ENCODE peak calls at places on chromosomes 4 and X, in four cellular contexts. B is GM06990, L is lower leg skin, D is dorsolateral prefrontal cortex. Y is an unnamed sample.

GRCh38 chr4:95522682-95523410 is 25.9 kb downstream of the UNC5C start:
- DNase-seq in B (no peak), L (no peak), D (no peak), Y (no peak)

GRCh38 chrX:31356501-31357263 is 284.8 kb upstream of the FTHL17 start:
- DNase-seq in B (no peak), L (no peak), D (no peak), Y (no peak)

GRCh38 chr4:121195649-121196048 is 31.5 kb upstream of the TNIP3 start:
- DNase-seq in B (no peak), L (no peak), D (no peak), Y (no peak)

GRCh38 chrX:154761977-154762528 is 611 bp upstream of the DKC1 start:
- DNase-seq in B (no peak), L (no peak), D (no peak), Y (no peak)

GRCh38 chrX:112961981-112962380 is 121.3 kb upstream of the AMOT start:
- DNase-seq in B (no peak), L (no peak), D (no peak), Y (no peak)

GRCh38 chr4:143358923-143359694 is 22.4 kb downstream of the GAB1 start:
- DNase-seq in B (no peak), L (peak), D (no peak), Y (peak)

GRCh38 chr4:37666625-37667071 is 19.5 kb downstream of the RELL1 start:
- DNase-seq in B (no peak), L (peak), D (no peak), Y (no peak)

GRCh38 chrX:70482300-70482699 is 37.7 kb downstream of the DLG3 start:
- DNase-seq in B (no peak), L (no peak), D (no peak), Y (no peak)

GRCh38 chrX:132958086-132958703 is at the start of gene HS6ST2:
- DNase-seq in B (peak), L (no peak), D (no peak), Y (no peak)

GRCh38 chr4:30757357-30757756 is 37.2 kb downstream of the PCDH7 start:
- DNase-seq in B (no peak), L (no peak), D (no peak), Y (no peak)

GRCh38 chrX:105477351-105477750 is 256.9 kb upstream of the TEX13A start:
- DNase-seq in B (no peak), L (no peak), D (no peak), Y (no peak)

GRCh38 chr4:3702551-3703221 is 63.5 kb upstream of the ADRA2C start:
- DNase-seq in B (no peak), L (no peak), D (peak), Y (no peak)

GRCh38 chr4:46999584-46999983 is 6.2 kb upstream of the GABRA4 start:
- DNase-seq in B (no peak), L (no peak), D (no peak), Y (no peak)

GRCh38 chr4:46993075-46994006 is at the start of gene GABRA4:
- DNase-seq in B (peak), L (no peak), D (peak), Y (no peak)

GRCh38 chr4:46992338-46992737 is 1.0 kb downstream of the GABRA4 start:
- DNase-seq in B (no peak), L (no peak), D (no peak), Y (no peak)

GRCh38 chr4:46994007-46994405 is 625 bp upstream of the GABRA4 start:
- DNase-seq in B (no peak), L (no peak), D (peak), Y (no peak)
- H3K4me3 ChIP-seq in B (peak), L (peak), D (peak), Y (peak)

DNA sequence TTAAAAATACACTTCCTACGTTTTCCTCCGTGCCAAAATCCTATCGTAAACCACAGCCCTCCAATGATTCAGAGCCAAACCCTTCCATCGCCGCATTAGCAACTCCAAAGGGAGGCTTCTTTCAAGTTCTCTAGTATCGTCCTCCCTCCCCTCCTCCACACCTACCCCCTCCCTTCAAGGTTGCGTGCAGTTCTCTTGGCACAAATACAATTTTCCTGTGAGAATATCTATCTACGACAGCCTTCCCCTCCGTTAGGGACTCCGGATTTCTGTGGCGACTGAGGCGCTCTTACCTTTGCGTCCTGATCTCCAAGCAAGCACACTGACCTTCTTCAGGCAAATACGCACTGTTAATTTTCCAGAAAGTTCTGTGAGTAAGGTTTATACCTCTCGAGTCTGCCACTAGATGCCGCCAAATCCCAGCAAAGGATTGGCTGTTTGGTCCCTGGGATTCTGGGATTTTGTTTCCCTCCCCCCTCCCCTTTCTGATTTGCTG is 1.2 kb upstream of the MORF4L2 start:
- DNase-seq in B (peak), L (peak), D (peak), Y (no peak)
- TF ChIP-seq CTCF in B (peak), L (no peak), D (peak), Y (peak)

GRCh38 chrX:153642313-153642654 is 4.7 kb upstream of the DUSP9 start:
- DNase-seq in B (no peak), L (no peak), D (no peak), Y (no peak)
- H3K4me3 ChIP-seq in B (no peak), L (no peak), D (peak), Y (no peak)

DNA sequence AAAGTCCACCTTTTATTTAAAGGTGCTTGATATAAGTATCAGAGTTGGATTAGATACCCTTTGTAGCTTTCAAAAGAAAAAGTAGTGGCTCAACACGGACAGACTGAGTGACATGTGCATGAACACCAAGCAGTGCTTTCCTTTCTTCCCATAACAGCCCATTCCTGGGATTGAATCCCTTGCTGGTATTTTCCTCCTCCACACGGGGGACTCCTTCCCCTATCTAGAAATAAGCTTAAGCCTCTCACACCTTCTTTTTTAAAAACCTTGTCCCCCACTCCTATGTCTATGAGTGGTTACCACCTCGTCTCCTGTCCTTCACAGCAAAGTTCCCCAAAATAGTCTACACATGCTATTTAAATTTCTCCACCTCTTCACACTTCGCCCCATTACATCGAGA is 5.1 kb downstream of the AP1S2 start:
- DNase-seq in B (no peak), L (no peak), D (no peak), Y (no peak)
- TF ChIP-seq CTCF in B (no peak), L (no peak), D (peak), Y (no peak)

DNA sequence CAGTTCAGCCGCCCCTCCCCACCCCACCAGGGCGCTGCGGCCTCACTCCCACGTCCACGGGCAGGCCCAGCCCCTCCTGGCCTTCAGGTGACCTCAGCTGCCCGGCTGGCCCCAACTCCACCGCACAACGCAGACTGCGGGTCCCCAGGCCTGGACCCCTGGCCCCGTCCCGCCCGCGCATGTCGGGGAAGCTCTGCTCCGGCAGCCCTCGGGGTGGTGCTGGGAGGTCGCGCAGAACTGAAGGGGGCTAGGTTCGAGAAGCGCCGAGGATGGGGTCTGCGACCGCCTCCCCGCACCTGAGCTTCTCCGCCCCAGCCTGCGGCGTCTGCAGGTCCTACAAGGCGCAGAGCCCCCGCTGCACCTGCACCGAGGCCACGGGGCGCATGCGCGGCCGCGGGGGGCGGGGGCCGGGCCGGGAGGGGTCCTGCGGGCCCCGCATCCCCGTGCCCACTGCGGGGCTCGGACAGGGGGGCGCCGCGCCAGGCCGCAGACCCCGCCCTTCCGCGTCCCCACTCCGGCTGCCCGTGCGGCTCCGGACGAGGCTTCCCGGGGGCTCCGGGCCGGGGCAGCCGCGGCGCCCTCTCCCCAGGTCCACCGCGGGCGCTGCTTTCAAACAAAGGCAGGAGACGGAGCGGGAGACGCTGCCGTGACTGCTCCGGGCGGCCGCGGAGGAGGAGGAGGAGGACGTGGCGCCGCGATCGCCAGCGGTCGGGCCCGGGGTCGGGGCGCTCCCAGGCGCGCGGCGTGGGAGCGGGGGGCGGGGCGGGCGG is 678 bp upstream of the NAT8L start:
- DNase-seq in B (no peak), L (no peak), D (peak), Y (no peak)
- H3K4me3 ChIP-seq in B (no peak), L (no peak), D (peak), Y (no peak)

GRCh38 chr4:76087007-76087769 is 12.7 kb downstream of the ART3 start:
- DNase-seq in B (no peak), L (peak), D (peak), Y (no peak)
- TF ChIP-seq CTCF in B (peak), L (no peak), D (peak), Y (peak)

GRCh38 chr4:163566257-163566656 is 71.8 kb downstream of the TMA16 start:
- DNase-seq in B (no peak), L (no peak), D (no peak), Y (no peak)

GRCh38 chr4:163568835-163569234 is 74.3 kb downstream of the TMA16 start:
- DNase-seq in B (no peak), L (no peak), D (no peak), Y (no peak)

GRCh38 chr4:163564221-163564720 is 69.8 kb downstream of the TMA16 start:
- DNase-seq in B (no peak), L (no peak), D (no peak), Y (no peak)

GRCh38 chr4:163562496-163562895 is 68.0 kb downstream of the TMA16 start:
- DNase-seq in B (no peak), L (no peak), D (no peak), Y (no peak)

DNA sequence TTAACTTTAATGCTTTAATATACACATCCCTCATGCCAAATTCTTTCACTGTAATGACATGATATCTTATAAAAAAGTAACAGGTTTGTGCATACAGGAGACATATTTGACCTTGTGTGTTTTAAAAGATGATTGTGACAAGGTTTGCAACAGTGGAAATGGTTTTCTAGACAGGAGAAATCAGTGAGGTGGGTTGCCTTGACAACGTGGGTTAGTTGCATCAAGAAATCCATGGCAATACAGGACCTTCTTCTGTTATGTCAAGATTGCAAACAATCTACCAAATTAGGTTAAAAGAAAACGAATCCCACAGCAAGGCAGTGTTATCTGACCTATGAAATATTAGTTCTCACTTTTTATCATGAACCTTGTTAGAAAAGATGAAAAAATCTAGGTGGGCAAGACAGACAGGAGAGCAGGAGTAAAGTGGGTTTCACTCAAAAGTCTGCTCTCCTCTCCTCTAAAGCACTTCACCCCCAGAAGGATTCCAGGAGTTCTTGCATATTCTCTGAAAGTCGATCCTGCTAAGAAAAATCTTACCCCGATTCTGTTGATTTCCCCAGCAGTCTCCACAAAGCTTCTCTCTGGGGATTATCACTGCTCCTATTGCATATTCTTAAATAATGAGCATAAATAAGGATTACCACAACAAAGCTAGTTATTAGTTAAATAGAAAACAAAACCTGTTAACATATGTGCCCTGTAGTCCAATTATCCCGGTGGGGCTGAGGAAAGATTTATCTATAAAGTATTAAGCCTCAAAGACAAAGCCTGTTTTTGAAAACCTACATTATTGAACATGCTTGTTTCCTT is 70.9 kb downstream of the TMA16 start:
- DNase-seq in B (no peak), L (no peak), D (no peak), Y (no peak)
- H3K4me3 ChIP-seq in B (no peak), L (no peak), D (no peak), Y (no peak)

GRCh38 chr4:171956678-171957077 is 143.5 kb downstream of the GALNTL6 start:
- DNase-seq in B (no peak), L (no peak), D (no peak), Y (no peak)

GRCh38 chr4:171954650-171955049 is 141.4 kb downstream of the GALNTL6 start:
- DNase-seq in B (no peak), L (no peak), D (no peak), Y (peak)
- TF ChIP-seq CTCF in B (no peak), L (no peak), D (no peak), Y (no peak)